ENCODE peak calls at places on chromosomes 4 and X, in ten cellular contexts. P is testis; G is SW 1271; U is kidney epithelial cell; C is NCI-H1092 treated with DMSO at 0.1 percent for 48 hours; K is NCI-H1694 treated with DMSO at 0.1 percent for 48 hours; O is activated T-helper 1 cell treated with Interleukin-2 at 50 U/mL for 16 hours; F is H54; J is non-pigmented ciliary epithelial cell; S is CD8-positive, alpha-beta memory T cell. N is an unnamed sample.

GRCh38 chr4:140094701-140095420 is 59.1 kb downstream of the MAML3 start:
- DNase-seq in S (peak; percentile 48), F (no peak), J (no peak), K (no peak), P (peak; percentile 81), C (peak; percentile 64), G (no peak), O (no peak), U (no peak), N (no peak)

GRCh38 chr4:8917321-8917811 is 45.7 kb upstream of the HMX1 start:
- DNase-seq in P (no peak), F (no peak), K (no peak), J (no peak), G (no peak), S (no peak), C (no peak), O (no peak), U (no peak), N (no peak)

GRCh38 chr4:24595662-24596061 is 11.3 kb upstream of the DHX15 start:
- DNase-seq in S (no peak), F (no peak), P (no peak), O (no peak), J (no peak), G (no peak), C (no peak), U (no peak), K (no peak), N (no peak)

GRCh38 chr4:109590841-109591357 is 30.9 kb downstream of the MCUB start:
- DNase-seq in G (no peak), S (no peak), C (no peak), J (no peak), P (no peak), K (no peak), O (no peak), U (no peak), F (no peak), N (no peak)

GRCh38 chrX:154597221-154597620 is 12.3 kb downstream of the CTAG1A start:
- DNase-seq in G (no peak), C (no peak), O (no peak), K (no peak), F (no peak), U (no peak), P (no peak), J (no peak), S (no peak), N (no peak)

GRCh38 chrX:23494741-23495140 is 160.1 kb downstream of the PTCHD1 start:
- DNase-seq in U (no peak), J (no peak), P (no peak), F (no peak), K (no peak), G (no peak), O (no peak), C (no peak), S (no peak), N (no peak)

GRCh38 chr4:74397748-74398426 is 32.9 kb downstream of the EREG start:
- DNase-seq in S (no peak), O (no peak), J (no peak), F (no peak), C (no peak), G (no peak), U (no peak), P (no peak), K (no peak), N (no peak)

GRCh38 chr4:140227286-140227685 is 73.3 kb upstream of the MAML3 start:
- DNase-seq in O (no peak), F (no peak), J (no peak), S (no peak), K (no peak), G (no peak), P (no peak), U (no peak), C (no peak), N (no peak)

GRCh38 chr4:60948008-60948407 is 252.1 kb upstream of the ADGRL3 start:
- DNase-seq in G (no peak), O (no peak), K (no peak), J (no peak), P (no peak), F (no peak), S (no peak), C (no peak), U (no peak), N (peak; percentile 13)

GRCh38 chr4:67549123-67549522 is 3.8 kb upstream of the CENPC start:
- DNase-seq in O (no peak), P (no peak), K (peak; percentile 23), F (no peak), S (no peak), C (peak; percentile 59), J (no peak), U (no peak), G (no peak), N (peak; percentile 15)

GRCh38 chr4:175253184-175253902 is 335.2 kb downstream of the ADAM29 start:
- DNase-seq in J (no peak), O (no peak), P (no peak), U (no peak), S (no peak), C (peak; percentile 3), K (no peak), G (no peak), F (no peak), N (no peak)

GRCh38 chr4:16289872-16290554 is 63.7 kb upstream of the TAPT1 start:
- DNase-seq in F (peak; percentile 7), G (no peak), S (no peak), P (no peak), K (peak; percentile 17), U (no peak), C (peak; percentile 21), J (peak; percentile 3), O (no peak), N (peak; percentile 21)

GRCh38 chr4:10160280-10160856 is 43.8 kb upstream of the WDR1 start:
- DNase-seq in C (no peak), P (no peak), U (no peak), O (no peak), G (no peak), F (no peak), S (no peak), J (no peak), K (no peak), N (no peak)

GRCh38 chrX:130834830-130835229 is 68.2 kb downstream of the ENOX2 start:
- DNase-seq in G (no peak), K (no peak), J (no peak), U (no peak), O (no peak), C (no peak), P (no peak), S (no peak), F (no peak), N (no peak)

GRCh38 chr4:56990109-56990508 is 11.4 kb downstream of the POLR2B start:
- DNase-seq in G (no peak), U (no peak), K (no peak), J (no peak), P (no peak), O (no peak), S (no peak), F (no peak), C (no peak), N (no peak)

GRCh38 chr4:102174800-102175199 is 170.5 kb downstream of the SLC39A8 start:
- DNase-seq in U (no peak), F (no peak), K (no peak), C (no peak), J (peak; percentile 67), O (no peak), S (no peak), P (no peak), G (no peak), N (no peak)

GRCh38 chr4:76748649-76749048 is 149.3 kb downstream of the SOWAHB start:
- DNase-seq in U (no peak), K (peak; percentile 3), G (no peak), S (no peak), O (no peak), J (no peak), P (no peak), F (no peak), C (peak; percentile 8), N (no peak)

GRCh38 chrX:21738145-21738949 is 19.6 kb downstream of the SMPX start:
- DNase-seq in K (no peak), U (peak; percentile 12), F (no peak), O (no peak), J (no peak), S (no peak), G (no peak), C (peak; percentile 8), P (peak; percentile 14), N (no peak)

GRCh38 chr4:67393699-67394281 is 151.5 kb downstream of the CENPC start:
- DNase-seq in C (peak; percentile 58), F (no peak), O (no peak), G (no peak), J (no peak), P (peak; percentile 54), S (no peak), K (peak; percentile 31), U (no peak), N (no peak)

GRCh38 chr4:35038079-35038805 is 1206.1 kb downstream of the ARAP2 start:
- DNase-seq in U (no peak), O (no peak), K (no peak), J (no peak), S (peak; percentile 45), P (no peak), C (no peak), F (no peak), G (no peak), N (no peak)

GRCh38 chrX:109310031-109310430 is 171.9 kb downstream of the GUCY2F start:
- DNase-seq in S (no peak), J (no peak), O (no peak), F (no peak), U (no peak), P (no peak), G (no peak), K (no peak), C (no peak), N (no peak)

GRCh38 chr4:53196872-53197759 is 168.7 kb downstream of the SCFD2 start:
- DNase-seq in J (peak; percentile 55), C (peak; percentile 65), U (peak; percentile 10), K (peak; percentile 39), P (no peak), G (no peak), F (no peak), S (no peak), O (no peak), N (peak; percentile 40)

GRCh38 chrX:8235026-8235425 is 64.0 kb upstream of the VCX2 start:
- DNase-seq in G (no peak), O (no peak), P (no peak), F (no peak), C (no peak), J (peak; percentile 24), K (no peak), S (no peak), U (no peak), N (no peak)

GRCh38 chr4:8330821-8331566 is 61.4 kb downstream of the HTRA3 start:
- DNase-seq in J (no peak), P (peak; percentile 81), K (no peak), O (no peak), C (no peak), U (no peak), G (no peak), S (no peak), F (no peak), N (no peak)